ENCODE peak calls at places on chromosome 19, in eight cellular contexts. V, O, F, G, P, T, D and B are unnamed samples. For H3K4me1, the result is how much of the 10 kb centered on the place peaks cover.

GRCh38 chr19:36436531-36436930 is 18.1 kb upstream of the ZFP82 start:
- DNase-seq in T (no peak), D (no peak), V (peak), G (no peak), P (no peak), O (no peak), F (no peak), B (no peak)

GRCh38 chr19:18419195-18419698 is at the start of gene SSBP4:
- DNase-seq in G (peak), P (peak), O (peak), D (peak), V (peak), T (peak), F (peak), B (peak)

GRCh38 chr19:55474269-55475265 is 1.9 kb upstream of the ZNF628 start:
- DNase-seq in F (no peak), P (peak), V (no peak), G (no peak), T (no peak), O (no peak), D (no peak), B (no peak)

GRCh38 chr19:37484406-37485115 is 15.4 kb downstream of the ZNF570 start:
- DNase-seq in F (no peak), O (no peak), D (no peak), V (no peak), P (no peak), T (no peak), G (no peak), B (no peak)

GRCh38 chr19:41369769-41370168 is 5.8 kb upstream of the B9D2 start:
- DNase-seq in O (no peak), P (no peak), G (no peak), V (no peak), T (no peak), F (no peak), D (no peak), B (no peak)

GRCh38 chr19:55283548-55284393 is at the start of gene BRSK1:
- DNase-seq in D (peak), F (no peak), P (no peak), T (no peak), G (peak), O (no peak), V (peak), B (no peak)

GRCh38 chr19:1279782-1280341 is 4.5 kb downstream of the FAM174C start:
- DNase-seq in V (peak), T (peak), O (peak), F (peak), P (peak), D (peak), G (peak), B (peak)

GRCh38 chr19:5403968-5404640 is 51.1 kb upstream of the ZNRF4 start:
- DNase-seq in O (peak), F (peak), V (peak), T (peak), D (peak), G (peak), P (peak), B (peak)

GRCh38 chr19:55777528-55777927 is 8.6 kb downstream of the RFPL4AL1 start:
- DNase-seq in D (no peak), G (peak), V (peak), O (no peak), F (no peak), P (no peak), T (no peak), B (no peak)

GRCh38 chr19:11180346-11180745 is 17.0 kb downstream of the KANK2 start:
- DNase-seq in F (no peak), O (no peak), G (no peak), T (no peak), D (no peak), V (no peak), P (no peak), B (no peak)

GRCh38 chr19:43504426-43505185 is at the start of gene PHLDB3:
- DNase-seq in P (peak), V (no peak), G (no peak), F (peak), D (no peak), T (peak), O (no peak), B (peak)

GRCh38 chr19:5364674-5365073 is 24.1 kb upstream of the PTPRS start:
- DNase-seq in T (no peak), D (no peak), G (no peak), V (no peak), P (no peak), O (no peak), F (no peak), B (no peak)

GRCh38 chr19:30358319-30358718 is 13.9 kb upstream of the ZNF536 start:
- DNase-seq in P (no peak), D (no peak), O (no peak), G (no peak), F (no peak), V (no peak), T (no peak), B (no peak)

GRCh38 chr19:35555301-35556005 is 8.0 kb downstream of the ATP4A start:
- DNase-seq in O (no peak), T (peak), G (peak), F (no peak), V (peak), D (no peak), P (no peak), B (no peak)

GRCh38 chr19:784541-784940 is 12.7 kb upstream of the PTBP1 start:
- DNase-seq in F (no peak), G (no peak), T (no peak), P (peak), V (no peak), D (no peak), O (no peak), B (no peak)

GRCh38 chr19:41694196-41694595 is 6.1 kb upstream of the CEACAM7 start:
- DNase-seq in V (no peak), O (no peak), P (no peak), D (no peak), T (no peak), G (no peak), F (peak), B (no peak)

GRCh38 chr19:1907563-1908363 is 2.6 kb downstream of the ADAT3 start:
- DNase-seq in G (peak), O (no peak), D (no peak), V (no peak), F (peak), P (peak), T (no peak), B (peak)

GRCh38 chr19:35153701-35154534 is 617 bp upstream of the FXYD5 start:
- DNase-seq in G (peak), V (peak), D (no peak), T (peak), F (peak), O (no peak), P (no peak), B (no peak)

GRCh38 chr19:23884363-23884762 is 30.3 kb upstream of the ZNF726 start:
- DNase-seq in D (no peak), G (no peak), V (no peak), P (no peak), T (no peak), O (no peak), F (no peak), B (no peak)

GRCh38 chr19:41265376-41266153 is 1.4 kb downstream of the HNRNPUL1 start:
- DNase-seq in D (no peak), F (peak), P (no peak), V (peak), T (no peak), G (peak), O (no peak), B (peak)

GRCh38 chr19:56821675-56822074 is 18.9 kb downstream of the PEG3 start:
- DNase-seq in T (no peak), V (no peak), G (no peak), F (no peak), P (no peak), O (no peak), D (no peak), B (no peak)

GRCh38 chr19:38021356-38021755 is 114.3 kb downstream of the SIPA1L3 start:
- DNase-seq in G (no peak), F (no peak), T (no peak), O (no peak), P (no peak), D (no peak), V (no peak), B (no peak)

GRCh38 chr19:14632286-14632685 is 42.4 kb downstream of the ADGRE3 start:
- DNase-seq in O (no peak), T (no peak), G (peak), D (no peak), V (peak), P (no peak), F (peak), B (peak)

GRCh38 chr19:37933965-37934364 is 27.0 kb downstream of the SIPA1L3 start:
- DNase-seq in D (no peak), P (no peak), G (no peak), T (peak), F (no peak), O (no peak), V (no peak), B (peak)

GRCh38 chr19:54949412-54949811 is 2.1 kb upstream of the NLRP7 start:
- DNase-seq in T (no peak), O (no peak), P (no peak), V (no peak), D (no peak), F (no peak), G (no peak), B (no peak)

GRCh38 chr19:571127-571974 is 1.0 kb upstream of the BSG start:
- DNase-seq in T (peak), F (peak), O (no peak), V (peak), D (no peak), P (peak), G (peak), B (peak)

GRCh38 chr19:17673937-17674799 is 14.0 kb downstream of the UNC13A start:
- DNase-seq in D (no peak), P (no peak), G (no peak), O (no peak), V (no peak), T (no peak), F (no peak), B (no peak)

GRCh38 chr19:6811906-6812305 is 39.4 kb downstream of the VAV1 start:
- DNase-seq in F (no peak), T (no peak), P (no peak), D (no peak), G (peak), V (peak), O (no peak), B (peak)

GRCh38 chr19:2270572-2271515 is 11.1 kb downstream of the PEAK3 start:
- DNase-seq in G (peak), T (peak), V (peak), D (peak), O (peak), F (peak), P (peak), B (peak)

GRCh38 chr19:34961775-34962174 is 2.3 kb downstream of the ZNF792 start:
- DNase-seq in O (no peak), D (no peak), F (no peak), P (peak), G (no peak), V (no peak), T (no peak), B (no peak)

GRCh38 chr19:41161903-41162302 is 31.1 kb upstream of the CYP2S1 start:
- DNase-seq in P (no peak), F (no peak), D (no peak), G (no peak), T (no peak), V (no peak), O (no peak), B (no peak)

GRCh38 chr19:39038098-39038497 is 5.7 kb upstream of the FBXO27 start:
- DNase-seq in O (no peak), D (peak), F (no peak), V (no peak), P (peak), T (no peak), G (peak), B (peak)

GRCh38 chr19:48964205-48965032 is 690 bp upstream of the FTL start:
- DNase-seq in G (no peak), P (no peak), T (no peak), D (no peak), F (peak), O (no peak), V (no peak), B (peak)

GRCh38 chr19:55145241-55145640 is 3.8 kb downstream of the TNNT1 start:
- DNase-seq in V (no peak), T (no peak), G (no peak), O (no peak), D (no peak), F (no peak), P (no peak), B (no peak)

GRCh38 chr19:17943284-17944221 is 10.7 kb downstream of the CCDC124 start:
- DNase-seq in P (no peak), F (no peak), O (no peak), T (no peak), G (peak), D (no peak), V (no peak), B (no peak)

GRCh38 chr19:30666301-30666803 is 294.2 kb downstream of the ZNF536 start:
- DNase-seq in T (peak), V (peak), G (peak), D (peak), F (peak), O (peak), P (peak), B (peak)

GRCh38 chr19:56141416-56141992 is 417 bp downstream of the ZNF444 start:
- DNase-seq in V (peak), P (no peak), T (peak), O (no peak), G (no peak), D (no peak), F (peak), B (peak)

GRCh38 chr19:6849876-6850275 is 37.5 kb upstream of the ADGRE1 start:
- DNase-seq in D (no peak), O (no peak), V (no peak), F (no peak), G (no peak), P (no peak), T (no peak), B (no peak)

GRCh38 chr19:13093407-13094284 is 9.0 kb downstream of the LYL1 start:
- DNase-seq in T (peak), D (peak), V (peak), O (peak), P (peak), G (peak), F (peak), B (peak)

GRCh38 chr19:4061178-4061682 is 5.5 kb downstream of the ZBTB7A start:
- DNase-seq in O (peak), T (peak), D (peak), P (peak), G (no peak), F (peak), V (peak), B (peak)

GRCh38 chr19:4062576-4063368 is 3.9 kb downstream of the ZBTB7A start:
- DNase-seq in O (no peak), V (no peak), P (peak), G (no peak), D (peak), F (peak), T (peak), B (peak)

GRCh38 chr19:4060621-4061177 is 6.0 kb downstream of the ZBTB7A start:
- DNase-seq in O (no peak), F (peak), P (peak), G (no peak), D (peak), V (no peak), T (peak), B (peak)

GRCh38 chr19:4063369-4064072 is 3.2 kb downstream of the ZBTB7A start:
- DNase-seq in V (peak), G (no peak), O (no peak), T (peak), F (peak), P (peak), D (no peak), B (peak)

DNA sequence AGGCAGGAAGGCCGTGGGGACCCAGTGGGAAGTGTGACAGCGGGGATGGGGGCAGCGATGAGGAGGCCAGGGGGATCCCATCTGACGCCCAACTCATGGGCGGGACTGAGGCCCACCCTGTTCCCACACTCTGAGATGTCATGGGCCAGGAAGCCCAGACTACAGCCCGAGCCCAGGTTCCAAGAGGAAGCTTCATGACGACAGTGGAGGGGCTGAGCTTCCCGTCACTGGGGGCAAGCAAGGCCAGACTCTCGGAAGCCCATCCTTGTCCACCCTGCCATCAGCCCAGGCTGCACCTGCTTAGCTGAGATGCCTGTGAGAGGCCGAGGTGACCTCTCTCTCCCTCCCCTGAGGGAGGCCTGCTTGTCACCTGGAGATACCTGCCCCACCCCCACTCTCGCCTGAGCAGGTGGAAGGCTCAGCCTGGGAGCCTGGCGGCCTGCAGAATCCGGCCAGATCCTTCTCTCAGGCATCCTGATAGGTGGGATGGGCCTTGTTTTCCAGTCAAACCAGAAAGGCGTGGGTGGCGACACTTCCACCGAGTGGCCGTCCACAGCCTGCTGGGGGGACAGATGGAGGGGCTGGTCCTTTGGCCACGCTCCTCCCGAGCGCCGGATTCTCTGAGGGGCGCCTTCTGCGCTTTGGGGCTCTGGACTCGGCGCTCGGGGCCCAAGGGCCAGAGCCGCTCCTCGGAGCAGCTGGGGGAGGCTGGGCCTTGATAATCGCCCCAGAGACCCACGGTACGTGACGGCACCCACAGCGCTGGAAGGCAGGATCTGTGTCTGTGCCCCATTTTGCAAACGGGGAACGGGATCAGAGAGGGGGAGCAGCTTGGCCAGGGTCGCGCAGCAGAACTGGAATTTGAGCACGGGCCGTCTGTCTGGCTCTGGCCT is 4.8 kb downstream of the ZBTB7A start:
- DNase-seq in V (peak), P (peak), F (peak), O (no peak), D (peak), T (peak), G (no peak), B (peak)
- H3K4me1 ChIP-seq in V (under half), P (under half), F (half or more), O (half or more), D (half or more), T (half or more), G (under half), B (under half)

DNA sequence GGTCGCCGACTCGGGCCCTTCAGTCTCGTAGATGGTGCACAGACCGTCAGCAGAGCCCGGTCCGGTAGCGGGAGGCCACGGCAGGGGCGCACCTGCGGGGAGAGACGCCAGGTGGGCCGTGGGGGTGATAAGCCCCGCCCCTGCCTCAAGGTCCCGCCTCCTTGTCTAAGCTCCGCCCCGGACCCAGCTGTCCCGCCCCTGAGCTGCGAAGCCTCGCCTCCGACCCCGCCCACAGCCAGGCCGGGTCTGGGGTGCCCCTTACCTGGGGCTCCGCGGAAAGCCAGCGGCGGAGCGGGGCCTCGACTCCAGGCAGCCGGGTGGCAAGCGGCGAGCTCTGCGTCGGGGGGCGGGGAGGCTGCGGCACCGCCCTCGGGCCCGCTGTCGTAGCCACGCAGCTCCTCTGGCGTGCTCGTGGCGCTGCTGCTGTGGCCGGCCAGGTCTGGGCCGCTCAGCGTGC is 4.7 kb downstream of the PRR36 start:
- DNase-seq in T (peak), G (peak), F (peak), D (peak), O (no peak), V (peak), P (peak), B (peak)
- H3K4me1 ChIP-seq in T (half or more), G (under half), F (under half), D (under half), O (half or more), V (under half), P (under half), B (under half)

GRCh38 chr19:47156861-47157454 is 26.3 kb downstream of the SAE1 start:
- DNase-seq in P (no peak), V (no peak), O (no peak), T (no peak), G (no peak), D (no peak), F (no peak), B (peak)
- H3K4me1 ChIP-seq in P (under half), V (under half), O (under half), T (half or more), G (under half), D (under half), F (under half), B (under half)

DNA sequence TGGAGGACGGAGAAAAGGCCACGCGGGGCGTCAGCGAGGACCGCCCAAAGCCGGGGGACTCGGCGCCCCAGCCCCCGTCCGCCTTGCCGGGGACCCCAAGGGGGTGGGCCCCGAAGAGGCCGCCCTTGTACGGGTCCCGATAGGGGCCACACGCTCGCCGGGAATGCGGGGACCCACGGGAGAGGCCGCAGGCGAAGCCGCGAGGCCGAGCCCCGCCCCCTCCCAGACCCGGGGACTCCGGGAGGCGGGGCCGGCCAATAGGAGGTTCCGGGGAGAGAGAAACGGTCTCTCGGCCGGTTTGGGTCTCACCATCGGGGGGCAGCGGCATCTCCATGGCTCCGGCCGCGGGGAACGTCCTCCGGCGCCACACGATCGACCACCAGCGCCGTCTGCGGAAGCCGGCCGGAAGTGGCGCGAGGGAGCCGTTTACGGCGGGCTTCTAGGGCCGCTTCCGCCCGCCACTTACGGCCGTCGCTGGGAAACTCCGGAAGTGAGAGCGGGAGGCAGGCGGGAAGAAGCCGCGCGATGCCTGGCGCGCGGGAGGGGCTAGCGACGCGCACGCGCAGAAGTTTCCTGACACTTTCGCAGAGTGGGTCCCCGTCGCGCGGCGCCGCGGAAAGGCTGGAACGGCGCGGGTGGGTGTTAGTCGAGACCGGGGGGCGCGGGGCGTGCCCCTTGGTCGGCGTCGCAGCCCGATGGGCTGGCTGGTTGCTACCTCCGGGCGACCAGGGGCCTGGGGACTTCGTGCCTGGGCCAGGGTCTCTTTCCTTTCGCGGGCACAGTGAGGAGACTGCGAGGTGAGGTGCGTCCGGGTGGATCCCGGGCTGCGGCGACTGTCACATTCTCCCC is at the start of gene CHERP:
- DNase-seq in V (peak), F (peak), P (peak), T (peak), O (peak), D (peak), G (peak), B (peak)
- H3K4me1 ChIP-seq in V (under half), F (under half), P (under half), T (half or more), O (half or more), D (under half), G (under half), B (under half)